ENCODE peak calls at places on chromosomes 5 and 9, in five cellular contexts. K is HFF-Myc, B is astrocyte, I is stomach, L is neuronal stem cell. T is an unnamed sample.

GRCh38 chr5:74497706-74498105 is 142.8 kb downstream of the ENC1 start:
- DNase-seq in K (no peak), B (no peak), I (no peak), L (no peak), T (no peak)

GRCh38 chr5:87825583-87825982 is 412.9 kb upstream of the CCNH start:
- DNase-seq in K (no peak), B (no peak), I (no peak), L (no peak), T (no peak)

GRCh38 chr9:124709291-124709690 is 61.8 kb downstream of the NR6A1 start:
- DNase-seq in K (no peak), B (no peak), I (no peak), L (no peak), T (no peak)

GRCh38 chr5:68239485-68239884 is 23.9 kb downstream of the PIK3R1 start:
- DNase-seq in K (peak; percentile 52), B (peak; percentile 91), I (peak; percentile 63), L (no peak), T (no peak)

GRCh38 chr5:124289122-124289521 is 457.3 kb downstream of the ZNF608 start:
- DNase-seq in K (no peak), B (no peak), I (peak; percentile 53), L (no peak), T (no peak)

GRCh38 chr5:179762781-179763176 is 30.2 kb downstream of the MAML1 start:
- DNase-seq in K (no peak), B (peak; percentile 51), I (no peak), L (no peak), T (no peak)

GRCh38 chr9:119216891-119217290 is 152.3 kb downstream of the BRINP1 start:
- DNase-seq in K (no peak), B (no peak), I (no peak), L (no peak), T (peak; percentile 27)

GRCh38 chr9:17520264-17521058 is 58.4 kb upstream of the SH3GL2 start:
- DNase-seq in K (no peak), B (no peak), I (no peak), L (peak; percentile 32), T (no peak)

GRCh38 chr9:121362813-121363585 is 7.1 kb downstream of the STOM start:
- DNase-seq in K (no peak), B (peak; percentile 56), I (no peak), L (no peak), T (no peak)

GRCh38 chr9:27726244-27727141 is 153.2 kb upstream of the C9orf72 start:
- DNase-seq in K (peak; percentile 25), B (peak; percentile 26), I (peak; percentile 52), L (peak; percentile 83), T (no peak)

GRCh38 chr5:78726556-78726955 is 78.0 kb upstream of the LHFPL2 start:
- DNase-seq in K (no peak), B (peak; percentile 48), I (no peak), L (no peak), T (no peak)

DNA sequence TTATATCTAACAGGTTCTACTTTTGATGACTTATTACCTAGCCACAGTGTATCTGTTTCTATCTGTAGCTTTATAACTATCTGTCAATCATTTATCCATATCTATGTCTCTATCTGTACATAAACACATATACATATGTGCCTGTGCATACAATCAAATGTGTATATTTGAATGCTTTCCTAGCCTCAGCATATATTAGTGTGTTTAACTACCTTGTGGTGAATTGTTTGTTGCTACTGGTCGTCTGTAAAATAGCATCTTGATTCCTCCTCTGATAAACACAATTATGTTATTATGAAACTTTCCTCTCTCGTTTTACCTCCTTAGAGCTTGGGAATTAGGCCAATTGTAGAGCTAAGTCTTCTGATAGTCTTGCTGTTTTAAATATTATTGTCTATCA is 44.4 kb downstream of the PARP8 start:
- DNase-seq in K (no peak), B (no peak), I (no peak), L (no peak), T (no peak)
- H3K4me3 ChIP-seq in K (no peak overlapping the region), B (no peak overlapping the region), I (peak overlapping the region; percentile 1), L (no peak overlapping the region), T (no peak overlapping the region)

DNA sequence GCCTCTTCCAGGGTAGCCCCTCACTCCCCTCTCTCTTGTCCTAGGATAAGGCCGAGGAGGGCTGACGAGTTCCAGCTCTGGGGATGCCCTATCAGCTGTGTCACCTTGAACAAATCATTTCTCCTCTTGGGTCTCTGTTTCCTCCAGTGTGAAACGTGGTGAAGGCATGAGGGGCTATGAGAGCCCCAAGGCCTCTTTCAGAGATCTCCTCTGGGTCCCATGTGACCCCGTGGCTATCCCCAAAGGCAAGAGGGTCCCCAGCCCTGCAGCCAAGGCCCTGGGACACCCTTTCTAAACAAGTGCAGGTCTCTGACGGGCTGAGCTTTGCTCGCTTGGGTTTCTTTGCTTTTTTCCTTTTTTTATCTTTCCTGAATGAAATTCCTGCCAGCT is 25.5 kb upstream of the SPTLC1 start:
- DNase-seq in K (no peak), B (no peak), I (no peak), L (no peak), T (no peak)
- H3K4me3 ChIP-seq in K (peak overlapping the region; percentile 37), B (peak overlapping the region; percentile 54), I (peak overlapping the region; percentile 38), L (no peak overlapping the region), T (peak overlapping the region; percentile 36)

GRCh38 chr5:109452661-109453060 is 42.9 kb upstream of the PJA2 start:
- DNase-seq in K (no peak), B (peak; percentile 27), I (no peak), L (no peak), T (no peak)

GRCh38 chr5:109451161-109451560 is 41.4 kb upstream of the PJA2 start:
- DNase-seq in K (no peak), B (no peak), I (peak; percentile 37), L (no peak), T (no peak)

GRCh38 chr5:109455598-109456096 is 45.9 kb upstream of the PJA2 start:
- DNase-seq in K (peak; percentile 80), B (peak; percentile 100), I (no peak), L (no peak), T (peak; percentile 97)

GRCh38 chr5:109453251-109453650 is 43.5 kb upstream of the PJA2 start:
- DNase-seq in K (no peak), B (peak; percentile 54), I (no peak), L (no peak), T (no peak)

DNA sequence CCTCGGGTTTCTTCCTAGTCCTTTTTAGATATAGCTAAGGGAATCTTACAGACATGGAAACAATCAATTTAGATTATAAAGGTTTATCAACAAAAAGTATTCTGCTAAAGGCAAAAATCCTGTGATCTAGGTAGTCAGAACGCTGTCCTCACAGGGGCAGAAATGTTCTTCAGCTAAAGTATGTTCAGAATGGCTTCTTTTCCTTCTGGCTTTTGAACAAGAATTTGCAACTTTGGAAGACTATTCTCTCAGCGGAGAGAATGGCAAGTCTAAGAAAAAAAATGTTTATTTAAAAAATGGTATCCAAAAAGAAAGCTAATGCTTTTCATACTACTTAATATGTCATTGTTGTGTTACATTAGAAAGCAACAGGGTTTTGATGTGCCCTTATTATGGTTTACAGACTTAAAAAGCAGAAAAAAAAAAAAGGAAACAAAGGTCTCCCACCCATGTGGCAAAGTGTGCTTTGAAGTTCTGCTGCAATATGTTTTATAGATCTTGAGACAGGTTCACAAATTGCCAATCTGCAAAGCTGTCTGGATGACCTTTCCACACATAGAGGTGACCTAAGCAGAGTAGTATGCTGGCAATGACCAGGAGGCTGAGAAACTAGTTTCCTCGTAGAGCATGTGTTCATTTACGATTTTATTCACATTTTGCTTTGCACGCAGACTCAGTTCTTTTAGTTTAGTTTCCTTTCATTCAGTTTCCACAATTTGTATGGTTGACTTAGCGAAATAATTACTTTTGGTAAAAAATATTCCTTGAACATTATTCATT is 45.1 kb upstream of the PJA2 start:
- DNase-seq in K (peak; percentile 11), B (peak; percentile 78), I (no peak), L (no peak), T (no peak)
- H3K4me3 ChIP-seq in K (no peak overlapping the region), B (peak overlapping the region; percentile 27), I (no peak overlapping the region), L (no peak overlapping the region), T (no peak overlapping the region)

DNA sequence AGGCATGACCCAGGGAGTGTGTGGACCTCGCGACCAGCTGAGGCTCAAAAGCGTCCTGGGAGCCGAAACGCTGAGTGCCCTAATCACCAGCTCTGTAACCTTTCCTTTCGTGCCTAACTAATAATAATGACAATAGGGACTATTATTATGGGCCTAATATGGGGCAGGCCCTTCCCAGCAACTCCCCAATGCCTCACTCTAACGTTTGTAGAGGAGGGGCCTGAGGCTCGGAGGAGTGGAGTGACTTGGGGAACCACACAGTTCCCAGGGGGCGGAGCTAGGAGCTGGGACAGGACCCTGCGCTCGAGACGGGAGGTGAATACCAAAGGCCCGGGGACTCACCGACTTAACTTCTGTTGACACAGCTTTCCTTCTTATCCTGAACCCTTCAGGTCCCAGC is 922 bp upstream of the IER5L start:
- DNase-seq in K (no peak), B (no peak), I (no peak), L (peak; percentile 86), T (no peak)
- H3K4me3 ChIP-seq in K (no peak overlapping the region), B (no peak overlapping the region), I (no peak overlapping the region), L (peak overlapping the region; percentile 81), T (peak overlapping the region; percentile 36)